ENCODE peak calls at places on chromosomes 5 and 9, in four cellular contexts. I is WTC11, V is K562, Q is HepG2. X is an unnamed sample.

GRCh38 chr9:134393582-134394280 is 67.5 kb downstream of the RXRA start:
- DNase-seq in I (no peak), V (no peak), Q (no peak), X (no peak)

GRCh38 chr9:10678010-10678409 is 65.2 kb upstream of the PTPRD start:
- DNase-seq in I (no peak), V (no peak), Q (no peak), X (no peak)

GRCh38 chr9:4883326-4883873 is 90.7 kb downstream of the RCL1 start:
- DNase-seq in I (no peak), V (no peak), Q (no peak), X (no peak)

GRCh38 chr5:88503065-88503394 is 234.4 kb upstream of the TMEM161B start:
- DNase-seq in I (no peak), V (no peak), Q (no peak), X (no peak)

GRCh38 chr5:121031487-121031886 is 567.4 kb downstream of the PRR16 start:
- DNase-seq in I (no peak), V (no peak), Q (no peak), X (no peak)

GRCh38 chr9:76887951-76888350 is 18.0 kb downstream of the PRUNE2 start:
- DNase-seq in I (no peak), V (no peak), Q (no peak), X (no peak)

GRCh38 chr5:10351199-10351881 is 2.2 kb upstream of the MARCHF6 start:
- DNase-seq in I (no peak), V (peak; percentile 89), Q (peak; percentile 41), X (no peak)

GRCh38 chr5:94140300-94140699 is 398.9 kb upstream of the POU5F2 start:
- DNase-seq in I (no peak), V (no peak), Q (no peak), X (no peak)

GRCh38 chr5:152688561-152689274 is 283.6 kb upstream of the NMUR2 start:
- DNase-seq in I (no peak), V (no peak), Q (no peak), X (no peak)

GRCh38 chr9:69236188-69236587 is 62.1 kb downstream of the TJP2 start:
- DNase-seq in I (no peak), V (no peak), Q (no peak), X (no peak)

GRCh38 chr9:120580591-120580896 is 577 bp upstream of the CDK5RAP2 start:
- DNase-seq in I (no peak), V (no peak), Q (no peak), X (no peak)

GRCh38 chr5:149298857-149299404 is 27.3 kb downstream of the AFAP1L1 start:
- DNase-seq in I (no peak), V (no peak), Q (no peak), X (no peak)

GRCh38 chr5:23305055-23305454 is 202.4 kb upstream of the PRDM9 start:
- DNase-seq in I (no peak), V (no peak), Q (no peak), X (no peak)

GRCh38 chr9:88741335-88741734 is 206.4 kb downstream of the NXNL2 start:
- DNase-seq in I (peak; percentile 55), V (peak; percentile 52), Q (peak; percentile 23), X (peak; percentile 31)

GRCh38 chr5:119290161-119290569 is 65.7 kb upstream of the TNFAIP8 start:
- DNase-seq in I (no peak), V (no peak), Q (no peak), X (no peak)

GRCh38 chr5:173862047-173862477 is 26.1 kb upstream of the CPEB4 start:
- DNase-seq in I (no peak), V (peak; percentile 78), Q (no peak), X (no peak)

GRCh38 chr9:92590386-92590785 is 54.6 kb upstream of the ECM2 start:
- DNase-seq in I (no peak), V (no peak), Q (no peak), X (no peak)

GRCh38 chr5:123441408-123441807 is 18.2 kb upstream of the CEP120 start:
- DNase-seq in I (no peak), V (no peak), Q (no peak), X (no peak)

GRCh38 chr5:170312666-170313065 is 15.1 kb upstream of the LCP2 start:
- DNase-seq in I (no peak), V (peak; percentile 64), Q (no peak), X (no peak)

GRCh38 chr5:113378081-113378480 is 56.7 kb downstream of the TSSK1B start:
- DNase-seq in I (no peak), V (no peak), Q (no peak), X (no peak)

GRCh38 chr5:173855162-173855994 is 32.8 kb upstream of the CPEB4 start:
- DNase-seq in I (no peak), V (peak; percentile 97), Q (no peak), X (no peak)

GRCh38 chr9:14389622-14390021 is 75.7 kb upstream of the NFIB start:
- DNase-seq in I (no peak), V (no peak), Q (no peak), X (no peak)

GRCh38 chr5:96629774-96630173 is 32.4 kb upstream of the CAST start:
- DNase-seq in I (no peak), V (peak; percentile 7), Q (peak; percentile 7), X (no peak)

GRCh38 chr9:109639666-109640231 is 140.2 kb upstream of the PALM2AKAP2 start:
- DNase-seq in I (no peak), V (no peak), Q (no peak), X (no peak)

GRCh38 chr5:126363658-126364057 is 59.6 kb upstream of the GRAMD2B start:
- DNase-seq in I (no peak), V (no peak), Q (peak; percentile 51), X (no peak)

GRCh38 chr9:129362287-129363098 is 184.4 kb upstream of the IER5L start:
- DNase-seq in I (no peak), V (no peak), Q (no peak), X (no peak)

GRCh38 chr9:134870746-134871667 is 9.6 kb upstream of the FCN2 start:
- DNase-seq in I (no peak), V (no peak), Q (no peak), X (no peak)

GRCh38 chr9:99491408-99492259 is 269.6 kb downstream of the SEC61B start:
- DNase-seq in I (no peak), V (no peak), Q (no peak), X (no peak)

GRCh38 chr5:61675015-61675692 is 343.1 kb downstream of the ZSWIM6 start:
- DNase-seq in I (no peak), V (no peak), Q (peak; percentile 16), X (no peak)

GRCh38 chr9:94826044-94826443 is 99.5 kb downstream of the AOPEP start:
- DNase-seq in I (no peak), V (no peak), Q (no peak), X (no peak)

GRCh38 chr9:129482521-129483466 is 138.1 kb downstream of the C9orf50 start:
- DNase-seq in I (no peak), V (peak; percentile 79), Q (no peak), X (peak; percentile 69)

GRCh38 chr5:15620501-15620900 is 120.5 kb downstream of the FBXL7 start:
- DNase-seq in I (no peak), V (no peak), Q (no peak), X (no peak)

GRCh38 chr5:174982381-174982780 is 258.0 kb downstream of the MSX2 start:
- DNase-seq in I (no peak), V (no peak), Q (no peak), X (no peak)

DNA sequence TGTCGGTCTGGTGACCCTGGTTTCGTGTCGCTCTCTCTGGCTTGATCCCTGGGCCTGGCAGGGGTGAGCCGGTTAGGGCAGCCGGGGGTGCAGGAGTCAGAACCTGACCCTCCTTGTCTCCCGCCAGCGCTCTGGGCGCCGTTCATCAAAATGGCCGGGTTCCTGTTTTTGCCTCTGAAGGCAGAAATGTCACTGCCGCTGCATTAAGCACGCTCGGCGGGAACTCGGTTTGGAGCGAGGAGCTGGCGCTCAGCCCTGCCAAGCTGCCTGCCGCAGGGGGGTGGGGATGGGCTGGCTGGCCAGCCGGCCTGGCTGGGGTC is 63.7 kb downstream of the CXXC5 start:
- DNase-seq in I (peak; percentile 67), V (no peak), Q (no peak), X (no peak)
- TF ChIP-seq ELF4 in I (no peak), V (no peak), Q (no peak), X (no peak)

GRCh38 chr5:39076757-39077475 is 2.7 kb upstream of the RICTOR start:
- DNase-seq in I (no peak), V (peak; percentile 54), Q (no peak), X (no peak)
- TF ChIP-seq ELF4 in I (no peak), V (no peak), Q (no peak), X (no peak)

GRCh38 chr9:89991204-89991790 is 386.5 kb downstream of the GADD45G start:
- DNase-seq in I (no peak), V (no peak), Q (no peak), X (no peak)

GRCh38 chr9:89994988-89995613 is 390.3 kb downstream of the GADD45G start:
- DNase-seq in I (no peak), V (no peak), Q (peak; percentile 20), X (no peak)

GRCh38 chr9:89996106-89996505 is 391.3 kb downstream of the GADD45G start:
- DNase-seq in I (no peak), V (no peak), Q (no peak), X (no peak)

GRCh38 chr9:89992326-89993208 is 387.8 kb downstream of the GADD45G start:
- DNase-seq in I (no peak), V (no peak), Q (no peak), X (no peak)

DNA sequence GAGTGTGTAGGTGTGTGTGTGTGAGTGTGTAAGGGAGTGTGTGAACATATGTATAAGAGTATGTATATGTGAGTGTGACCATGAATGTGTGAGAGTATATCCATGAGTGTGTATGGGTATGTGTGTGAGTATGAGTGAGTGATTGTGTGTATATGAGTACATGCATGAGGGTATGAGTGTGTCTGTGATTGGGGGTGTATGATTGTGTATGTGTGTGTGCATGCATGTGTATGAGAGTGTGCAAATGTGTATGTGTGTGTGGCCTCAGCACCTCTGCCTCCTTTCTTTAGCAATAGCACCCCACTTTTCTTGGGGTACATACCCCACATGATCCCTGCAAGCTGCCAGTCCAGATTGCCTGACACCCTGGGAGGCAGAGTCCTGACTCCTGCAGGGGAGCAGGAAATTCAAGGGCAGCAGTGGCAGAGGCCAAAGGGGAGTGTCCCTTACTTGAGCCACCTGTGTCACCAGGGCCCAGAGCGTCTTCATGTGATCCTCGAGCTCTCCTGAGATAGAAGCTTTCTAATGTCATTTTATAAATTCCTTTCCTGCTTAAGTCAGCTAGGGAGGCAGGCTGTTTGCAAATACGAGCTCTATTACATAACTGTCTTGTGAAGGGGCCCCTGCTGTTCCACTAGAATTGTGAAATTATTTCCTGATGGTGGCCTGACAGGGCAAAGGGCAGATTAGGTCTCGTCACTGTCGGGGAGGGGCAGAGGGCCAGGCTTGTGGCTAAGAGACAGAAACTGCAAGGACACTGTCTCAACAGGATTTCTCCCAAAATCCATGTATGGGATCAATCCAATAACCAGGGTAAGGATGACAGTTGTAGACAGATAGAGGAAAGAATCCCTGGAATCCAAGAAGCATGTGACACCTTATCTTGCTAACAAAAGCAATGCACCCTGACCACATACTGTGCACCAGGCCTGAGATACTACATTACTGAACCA is 389.1 kb downstream of the GADD45G start:
- DNase-seq in I (no peak), V (no peak), Q (peak; percentile 85), X (no peak)
- TF ChIP-seq ELF4 in I (no peak), V (no peak), Q (no peak), X (no peak)

GRCh38 chr5:3098821-3099220 is 347.3 kb upstream of the IRX2 start:
- DNase-seq in I (no peak), V (no peak), Q (no peak), X (no peak)
- TF ChIP-seq ELF4 in I (no peak), V (no peak), Q (no peak), X (no peak)

GRCh38 chr5:20678814-20679298 is 690.9 kb upstream of the CDH18 start:
- DNase-seq in I (no peak), V (peak; percentile 12), Q (no peak), X (no peak)
- TF ChIP-seq ELF4 in I (no peak), V (no peak), Q (no peak), X (no peak)